ENCODE peak calls at places on chromosomes 4 and X, in nine cellular contexts. I is GM10248; B is GM06990; V is H1; N is MCF 10A; E is fibroblast of villous mesenchyme; U is H9; Z is cardiac muscle cell; A is CD4-positive, alpha-beta T cell. K is an unnamed sample.
A peak's percentile ranks its signal among the peaks of the same experiment; 100 is the strongest.

GRCh38 chrX:108072746-108073145 is 18.6 kb downstream of the PSMD10 start:
- DNase-seq in I (no peak), B (no peak), V (no peak), N (no peak), E (no peak), U (no peak), Z (no peak), A (no peak), K (no peak)

GRCh38 chr4:173536808-173537429 is 6.9 kb upstream of the HAND2 start:
- DNase-seq in I (no peak), B (no peak), V (no peak), N (peak; percentile 8), E (peak; percentile 68), U (peak; percentile 84), Z (peak; percentile 44), A (no peak), K (peak; percentile 23)

GRCh38 chrX:40065291-40066046 is 32.3 kb downstream of the BCOR start:
- DNase-seq in I (no peak), B (no peak), V (no peak), N (no peak), E (no peak), U (no peak), Z (no peak), A (no peak), K (no peak)

GRCh38 chr4:152640058-152640921 is 39.5 kb downstream of the TMEM154 start:
- DNase-seq in I (no peak), B (no peak), V (no peak), N (peak; percentile 38), E (peak; percentile 44), U (no peak), Z (peak; percentile 38), A (no peak), K (no peak)

GRCh38 chr4:866761-867390 is 40.9 kb upstream of the CPLX1 start:
- DNase-seq in I (no peak), B (no peak), V (no peak), N (peak; percentile 46), E (no peak), U (no peak), Z (no peak), A (no peak), K (no peak)

GRCh38 chr4:175273995-175274753 is 356.0 kb downstream of the ADAM29 start:
- DNase-seq in I (no peak), B (no peak), V (no peak), N (peak; percentile 9), E (peak; percentile 2), U (no peak), Z (no peak), A (no peak), K (no peak)

GRCh38 chr4:17562157-17562556 is 14.8 kb upstream of the LAP3 start:
- DNase-seq in I (no peak), B (no peak), V (no peak), N (no peak), E (no peak), U (no peak), Z (peak; percentile 9), A (no peak), K (no peak)

GRCh38 chr4:98284640-98285046 is 23.5 kb downstream of the RAP1GDS1 start:
- DNase-seq in I (no peak), B (no peak), V (peak; percentile 63), N (peak; percentile 52), E (no peak), U (peak; percentile 80), Z (peak; percentile 26), A (no peak), K (no peak)

GRCh38 chrX:136691028-136691809 is 43.3 kb downstream of the CD40LG start:
- DNase-seq in I (no peak), B (no peak), V (no peak), N (no peak), E (no peak), U (no peak), Z (no peak), A (no peak), K (no peak)

GRCh38 chrX:136582624-136583023 is 50.6 kb downstream of the VGLL1 start:
- DNase-seq in I (no peak), B (no peak), V (no peak), N (no peak), E (no peak), U (no peak), Z (no peak), A (no peak), K (no peak)

GRCh38 chr4:10017037-10017893 is 4.0 kb downstream of the SLC2A9 start:
- DNase-seq in I (no peak), B (no peak), V (no peak), N (no peak), E (no peak), U (no peak), Z (no peak), A (no peak), K (no peak)

GRCh38 chr4:10011885-10012284 is 9.4 kb downstream of the SLC2A9 start:
- DNase-seq in I (no peak), B (no peak), V (no peak), N (no peak), E (no peak), U (no peak), Z (no peak), A (no peak), K (no peak)

GRCh38 chr4:10016169-10016568 is 5.1 kb downstream of the SLC2A9 start:
- DNase-seq in I (no peak), B (no peak), V (no peak), N (no peak), E (no peak), U (no peak), Z (no peak), A (no peak), K (no peak)

GRCh38 chr4:10013722-10014121 is 7.6 kb downstream of the SLC2A9 start:
- DNase-seq in I (peak; percentile 63), B (peak; percentile 42), V (peak; percentile 47), N (peak; percentile 59), E (peak; percentile 10), U (peak; percentile 86), Z (peak; percentile 73), A (no peak), K (peak; percentile 28)

GRCh38 chr4:10015140-10015753 is 6.0 kb downstream of the SLC2A9 start:
- DNase-seq in I (no peak), B (peak; percentile 47), V (peak; percentile 46), N (peak; percentile 62), E (peak; percentile 15), U (peak; percentile 79), Z (peak; percentile 69), A (no peak), K (peak; percentile 36)
- TF ChIP-seq CTCF in I (peak; percentile 84), B (peak; percentile 74), V (peak; percentile 89), N (peak; percentile 73), E (peak; percentile 35), U (peak; percentile 82), Z (peak; percentile 71), A (no peak), K (peak; percentile 69)

GRCh38 chr4:14596904-14597303 is 405.4 kb upstream of the CPEB2 start:
- DNase-seq in I (no peak), B (no peak), V (peak; percentile 1), N (peak; percentile 7), E (no peak), U (peak; percentile 31), Z (no peak), A (no peak), K (no peak)
- TF ChIP-seq CTCF in I (no peak), B (no peak), V (peak; percentile 50), N (no peak), E (no peak), U (peak; percentile 58), Z (no peak), A (no peak), K (peak; percentile 44)

GRCh38 chr4:6701371-6701770 is 7.7 kb downstream of the S100P start:
- DNase-seq in I (peak; percentile 12), B (no peak), V (peak; percentile 73), N (no peak), E (no peak), U (peak; percentile 91), Z (no peak), A (no peak), K (no peak)
- TF ChIP-seq CTCF in I (peak; percentile 16), B (peak; percentile 35), V (peak; percentile 94), N (peak; percentile 40), E (peak; percentile 42), U (peak; percentile 84), Z (peak; percentile 29), A (peak; percentile 22), K (peak; percentile 50)

DNA sequence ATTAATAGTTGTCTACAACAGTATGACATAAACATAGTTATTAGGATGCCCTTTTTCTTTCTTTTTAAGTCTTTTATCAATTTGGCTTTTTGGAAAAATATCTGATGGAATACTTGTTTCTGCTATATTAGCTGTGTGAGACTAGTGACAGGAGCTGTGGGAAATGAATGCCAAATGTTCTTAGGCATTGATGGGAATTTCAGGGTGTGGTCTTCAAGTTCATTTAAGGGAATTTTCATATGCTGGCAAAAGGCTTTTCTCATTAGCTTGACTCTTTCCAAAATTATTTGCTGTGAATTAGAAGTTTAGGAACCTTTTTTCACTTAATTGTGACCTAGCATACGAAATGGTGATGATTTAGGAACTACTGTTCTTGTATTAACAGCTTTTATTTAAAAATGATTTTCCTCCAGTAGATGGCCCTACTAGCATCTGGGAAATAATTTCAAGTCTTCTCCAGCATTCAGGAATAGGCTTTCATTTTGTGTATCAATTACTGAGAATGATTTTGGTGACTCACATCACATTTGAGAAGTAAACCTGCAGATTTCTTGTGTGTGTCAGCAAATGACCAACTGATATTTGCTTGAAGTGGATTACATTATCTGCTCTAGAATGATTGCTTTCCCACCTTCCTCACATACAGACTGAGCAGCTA is 70.9 kb downstream of the HTT start:
- DNase-seq in I (no peak), B (no peak), V (no peak), N (no peak), E (peak; percentile 22), U (no peak), Z (peak; percentile 15), A (no peak), K (no peak)
- TF ChIP-seq CTCF in I (no peak), B (no peak), V (no peak), N (no peak), E (peak; percentile 17), U (no peak), Z (no peak), A (no peak), K (peak; percentile 29)

GRCh38 chr4:14149469-14150030 is 522.0 kb upstream of the BOD1L1 start:
- DNase-seq in I (no peak), B (no peak), V (no peak), N (no peak), E (no peak), U (no peak), Z (no peak), A (no peak), K (no peak)

GRCh38 chr4:14143892-14144291 is 516.4 kb upstream of the BOD1L1 start:
- DNase-seq in I (no peak), B (no peak), V (no peak), N (peak; percentile 6), E (no peak), U (no peak), Z (no peak), A (no peak), K (no peak)
- TF ChIP-seq CTCF in I (no peak), B (peak; percentile 31), V (peak; percentile 38), N (no peak), E (peak; percentile 15), U (peak; percentile 53), Z (peak; percentile 2), A (no peak), K (peak; percentile 39)

DNA sequence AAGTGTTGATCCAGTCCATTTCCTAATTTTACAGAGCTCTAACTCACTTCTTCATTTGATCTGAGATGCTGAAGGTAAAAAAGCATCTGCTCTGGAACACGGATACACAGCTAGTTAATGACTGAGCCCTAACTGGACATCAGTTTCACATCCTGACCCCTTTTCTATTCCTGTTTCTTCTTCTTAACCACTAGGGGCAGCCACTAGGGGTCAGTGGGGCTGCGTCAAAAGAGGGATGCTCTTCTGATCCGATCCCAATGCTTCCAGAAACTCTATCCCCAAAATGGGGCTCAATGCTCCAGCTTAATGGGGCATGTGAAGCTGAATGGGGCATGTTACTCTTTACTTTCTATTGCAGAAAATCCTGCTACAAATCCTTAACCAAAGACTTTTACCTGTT is 33.4 kb upstream of the PHKA2 start:
- DNase-seq in I (peak; percentile 36), B (no peak), V (no peak), N (peak; percentile 49), E (peak; percentile 12), U (peak; percentile 35), Z (peak; percentile 38), A (no peak), K (peak; percentile 2)
- TF ChIP-seq CTCF in I (no peak), B (peak; percentile 70), V (peak; percentile 72), N (peak; percentile 4), E (peak; percentile 58), U (peak; percentile 73), Z (peak; percentile 59), A (no peak), K (peak; percentile 62)